ENCODE peak calls at places on chromosomes 4 and X, in four cellular contexts. Z is effector memory CD4-positive, alpha-beta T cell; L is aorta; V is OCI-LY7. N is an unnamed sample.

GRCh38 chr4:41969666-41970065 is 11.9 kb upstream of the DCAF4L1 start:
- DNase-seq in V (no peak), Z (no peak), L (no peak), N (no peak)

GRCh38 chr4:98518555-98519267 is 139.7 kb downstream of the TSPAN5 start:
- DNase-seq in V (peak; percentile 22), Z (no peak), L (no peak), N (no peak)

GRCh38 chr4:96227515-96227914 is 387.6 kb downstream of the PDHA2 start:
- DNase-seq in L (no peak), V (no peak), Z (no peak), N (no peak)

GRCh38 chr4:113998531-113998930 is 19.1 kb upstream of the ARSJ start:
- DNase-seq in V (no peak), L (no peak), Z (no peak), N (no peak)

GRCh38 chr4:154329268-154329858 is 162.2 kb downstream of the DCHS2 start:
- DNase-seq in Z (no peak), V (peak; percentile 44), L (no peak), N (no peak)

GRCh38 chr4:149140841-149141240 is 674.8 kb downstream of the IQCM start:
- DNase-seq in L (no peak), V (no peak), Z (no peak), N (no peak)

GRCh38 chrX:39752820-39753219 is 344.9 kb downstream of the BCOR start:
- DNase-seq in V (no peak), L (no peak), Z (no peak), N (peak; percentile 5)

GRCh38 chr4:183681119-183681518 is 22.0 kb downstream of the TRAPPC11 start:
- DNase-seq in V (no peak), L (no peak), Z (no peak), N (no peak)

GRCh38 chr4:173500841-173501591 is 29.0 kb downstream of the HAND2 start:
- DNase-seq in L (no peak), V (no peak), Z (no peak), N (no peak)

GRCh38 chr4:19492611-19493010 is 759.1 kb upstream of the SLIT2 start:
- DNase-seq in Z (no peak), V (no peak), L (no peak), N (no peak)

GRCh38 chr4:118682928-118683327 is 2.3 kb upstream of the METTL14 start:
- DNase-seq in L (no peak), V (peak; percentile 39), Z (no peak), N (no peak)

GRCh38 chrX:155070038-155070437 is 898 bp downstream of the CMC4 start:
- DNase-seq in Z (no peak), L (no peak), V (peak; percentile 8), N (no peak)

GRCh38 chrX:2928127-2928582 is 984 bp downstream of the ARSD start:
- DNase-seq in L (peak; percentile 83), V (no peak), Z (no peak), N (no peak)

GRCh38 chr4:164572877-164573279 is 181.1 kb upstream of the SMIM31 start:
- DNase-seq in V (no peak), Z (no peak), L (no peak), N (no peak)

GRCh38 chr4:100421356-100421978 is 96.4 kb downstream of the EMCN start:
- DNase-seq in Z (no peak), V (peak; percentile 9), L (no peak), N (no peak)

GRCh38 chr4:75168548-75168947 is 235.6 kb downstream of the PARM1 start:
- DNase-seq in V (no peak), Z (no peak), L (no peak), N (no peak)

GRCh38 chrX:102659790-102660757 is 8.8 kb downstream of the GPRASP1 start:
- DNase-seq in L (peak; percentile 92), Z (peak; percentile 69), V (peak; percentile 74), N (peak; percentile 67)

GRCh38 chr4:7903686-7904085 is 36.0 kb downstream of the AFAP1 start:
- DNase-seq in L (no peak), Z (no peak), V (no peak), N (no peak)

GRCh38 chr4:56755901-56756300 is 65.6 kb downstream of the SPINK2 start:
- DNase-seq in L (no peak), Z (no peak), V (no peak), N (no peak)

GRCh38 chrX:29947225-29947624 is 268.1 kb upstream of the MAGEB2 start:
- DNase-seq in L (no peak), Z (no peak), V (no peak), N (no peak)

GRCh38 chr4:140952709-140953108 is 180.6 kb downstream of the RNF150 start:
- DNase-seq in L (no peak), Z (no peak), V (no peak), N (no peak)

DNA sequence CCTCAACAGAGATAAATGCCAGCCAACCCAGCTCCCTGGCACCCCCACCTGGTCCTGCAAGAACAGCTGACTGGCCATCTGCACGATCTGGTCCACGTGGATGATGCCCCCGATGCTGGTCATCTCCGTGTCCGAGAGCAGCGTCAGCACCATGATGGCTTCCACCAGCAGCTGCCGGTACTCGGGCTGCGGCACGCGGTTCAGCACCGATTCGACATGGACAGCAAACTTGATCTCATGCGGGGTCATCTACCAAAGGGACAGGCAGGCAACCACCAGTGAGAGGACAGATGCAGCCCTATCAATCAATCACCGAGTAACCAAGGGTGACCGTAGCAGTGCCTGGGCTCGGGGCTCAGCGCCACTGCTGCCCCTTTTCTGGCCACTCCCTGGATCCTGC is 89.8 kb downstream of the PHKA2 start:
- DNase-seq in L (peak; percentile 33), Z (no peak), V (no peak), N (no peak)
- H3K27ac ChIP-seq in L (no peak overlapping the region), Z (no peak overlapping the region), V (no peak overlapping the region), N (no peak overlapping the region)

GRCh38 chrX:71171110-71171801 is 26.6 kb downstream of the NLGN3 start:
- DNase-seq in V (no peak), L (no peak), Z (no peak), N (no peak)
- H3K27ac ChIP-seq in V (no peak overlapping the region), L (no peak overlapping the region), Z (no peak overlapping the region), N (no peak overlapping the region)

GRCh38 chrX:110315541-110315940 is 2.3 kb downstream of the AMMECR1 start:
- DNase-seq in Z (no peak), L (no peak), V (no peak), N (no peak)
- H3K27ac ChIP-seq in Z (no peak overlapping the region), L (no peak overlapping the region), V (no peak overlapping the region), N (no peak overlapping the region)

DNA sequence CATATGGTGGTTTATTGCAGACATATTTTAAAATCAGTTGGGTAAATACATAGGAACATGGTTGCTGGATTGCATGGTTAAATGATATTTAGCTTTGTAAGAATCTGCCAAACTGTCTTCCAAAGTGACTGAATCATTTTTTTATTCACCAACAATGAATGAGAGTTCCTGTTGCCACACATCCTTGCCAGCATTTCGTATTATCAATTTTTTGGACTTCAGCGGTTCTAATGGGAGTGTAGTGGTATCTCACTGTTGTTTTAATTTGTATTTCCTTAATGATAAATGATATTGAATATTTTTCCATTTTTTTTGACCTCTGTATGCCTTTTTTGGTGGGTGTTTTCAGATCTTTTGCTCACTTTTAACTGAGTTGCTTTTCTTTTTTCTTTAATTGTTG is 1.4 kb upstream of the MTHFD2L start:
- DNase-seq in V (no peak), Z (no peak), L (no peak), N (no peak)
- H3K27ac ChIP-seq in V (no peak overlapping the region), Z (no peak overlapping the region), L (no peak overlapping the region), N (no peak overlapping the region)

DNA sequence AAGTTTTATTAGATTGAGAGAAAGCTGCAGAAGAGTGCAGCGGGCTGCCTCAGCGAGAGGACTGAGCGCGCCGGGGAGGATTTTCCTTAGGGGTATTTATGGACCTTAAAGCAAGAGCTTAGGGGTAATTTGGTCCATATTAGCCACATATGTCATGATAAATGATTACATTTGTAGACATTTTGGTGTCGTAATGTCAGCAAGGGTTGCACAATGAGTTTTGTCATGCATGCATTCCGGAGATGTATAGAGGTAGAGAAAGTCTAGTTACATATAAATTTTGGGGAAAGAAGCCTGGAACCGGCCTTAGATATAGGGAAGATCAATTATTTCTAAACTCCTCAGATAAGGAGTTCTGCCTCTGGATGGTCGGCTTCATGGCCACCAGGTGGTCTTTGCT is 10.0 kb downstream of the MGST2 start:
- DNase-seq in Z (no peak), L (no peak), V (no peak), N (no peak)
- H3K27ac ChIP-seq in Z (no peak overlapping the region), L (no peak overlapping the region), V (no peak overlapping the region), N (no peak overlapping the region)

N was measured in caudate nucleus.